ENCODE peak calls at places on chromosome 20, in four cellular contexts. B is HepG2, P is K562, W is GM12878. H is an unnamed sample.

GRCh38 chr20:44089987-44090674 is 96.9 kb downstream of the JPH2 start:
- DNase-seq in P (peak; percentile 61), B (peak; percentile 25), W (peak; percentile 57), H (no peak)

GRCh38 chr20:46752639-46753235 is 43.3 kb downstream of the SLC2A10 start:
- DNase-seq in B (peak; percentile 63), P (peak; percentile 70), W (no peak), H (peak; percentile 73)

GRCh38 chr20:10249822-10250221 is 31.2 kb downstream of the SNAP25 start:
- DNase-seq in P (no peak), W (no peak), B (no peak), H (no peak)

GRCh38 chr20:47929368-47930115 is 144.3 kb upstream of the SULF2 start:
- DNase-seq in W (no peak), B (no peak), P (no peak), H (no peak)

GRCh38 chr20:54774423-54774822 is 299.0 kb downstream of the DOK5 start:
- DNase-seq in W (no peak), P (no peak), B (no peak), H (no peak)

GRCh38 chr20:12982098-12982497 is 26.7 kb upstream of the SPTLC3 start:
- DNase-seq in P (no peak), W (no peak), B (no peak), H (no peak)

GRCh38 chr20:59776059-59776603 is 157.3 kb downstream of the SYCP2 start:
- DNase-seq in W (no peak), B (no peak), P (no peak), H (no peak)

GRCh38 chr20:60297649-60298048 is 339.4 kb downstream of the CDH26 start:
- DNase-seq in P (no peak), B (no peak), W (no peak), H (no peak)

GRCh38 chr20:17580905-17581304 is 11.0 kb downstream of the DSTN start:
- DNase-seq in B (no peak), W (no peak), P (no peak), H (no peak)

GRCh38 chr20:4876731-4877130 is 124.6 kb downstream of the SLC23A2 start:
- DNase-seq in B (no peak), P (no peak), W (no peak), H (no peak)

GRCh38 chr20:32583581-32584045 is 1.5 kb downstream of the NOL4L start:
- DNase-seq in W (no peak), B (no peak), P (peak; percentile 79), H (no peak)

GRCh38 chr20:8187740-8188139 is 55.7 kb downstream of the PLCB1 start:
- DNase-seq in P (no peak), W (no peak), B (no peak), H (no peak)

GRCh38 chr20:31918471-31919105 is 33.3 kb downstream of the PDRG1 start:
- DNase-seq in W (no peak), B (no peak), P (no peak), H (no peak)

GRCh38 chr20:47150403-47151152 is 205.9 kb downstream of the ZMYND8 start:
- DNase-seq in P (peak; percentile 74), B (peak; percentile 86), W (no peak), H (peak; percentile 90)

GRCh38 chr20:49712918-49713778 is 530 bp downstream of the B4GALT5 start:
- DNase-seq in W (no peak), B (no peak), P (peak; percentile 49), H (peak; percentile 60)
- TF ChIP-seq CREM in W (no peak), B (no peak), P (no peak), H (no peak)

DNA sequence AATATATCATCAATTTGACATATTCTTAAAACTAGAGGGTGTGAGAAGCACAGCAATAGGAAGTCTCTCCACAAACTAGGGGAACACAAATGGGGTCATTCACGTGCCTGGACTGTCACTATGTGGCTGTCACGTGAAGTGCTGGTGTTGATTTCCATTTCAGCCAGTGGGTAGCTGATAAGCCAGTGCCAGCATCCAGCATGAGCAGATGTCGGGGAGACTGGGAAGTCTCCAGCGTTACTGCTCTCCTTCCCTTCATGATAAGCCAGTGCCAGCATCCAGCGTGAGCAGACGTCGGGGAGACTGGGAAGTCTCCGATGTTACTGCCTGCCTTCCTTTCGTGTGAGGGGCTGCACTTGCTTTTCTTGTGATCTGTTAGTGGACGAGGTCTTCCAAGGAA is 5.6 kb upstream of the SLC17A9 start:
- DNase-seq in B (no peak), W (no peak), P (no peak), H (no peak)
- TF ChIP-seq CREM in B (no peak), W (no peak), P (no peak), H (no peak)

GRCh38 chr20:57762531-57763234 is 52.9 kb upstream of the PMEPA1 start:
- DNase-seq in P (no peak), B (no peak), W (no peak), H (no peak)
- TF ChIP-seq CREM in P (no peak), B (no peak), W (no peak), H (no peak)

GRCh38 chr20:22006306-22006705 is 300.8 kb downstream of the PAX1 start:
- DNase-seq in W (no peak), P (no peak), B (no peak), H (no peak)
- TF ChIP-seq CREM in W (no peak), P (no peak), B (no peak), H (no peak)

DNA sequence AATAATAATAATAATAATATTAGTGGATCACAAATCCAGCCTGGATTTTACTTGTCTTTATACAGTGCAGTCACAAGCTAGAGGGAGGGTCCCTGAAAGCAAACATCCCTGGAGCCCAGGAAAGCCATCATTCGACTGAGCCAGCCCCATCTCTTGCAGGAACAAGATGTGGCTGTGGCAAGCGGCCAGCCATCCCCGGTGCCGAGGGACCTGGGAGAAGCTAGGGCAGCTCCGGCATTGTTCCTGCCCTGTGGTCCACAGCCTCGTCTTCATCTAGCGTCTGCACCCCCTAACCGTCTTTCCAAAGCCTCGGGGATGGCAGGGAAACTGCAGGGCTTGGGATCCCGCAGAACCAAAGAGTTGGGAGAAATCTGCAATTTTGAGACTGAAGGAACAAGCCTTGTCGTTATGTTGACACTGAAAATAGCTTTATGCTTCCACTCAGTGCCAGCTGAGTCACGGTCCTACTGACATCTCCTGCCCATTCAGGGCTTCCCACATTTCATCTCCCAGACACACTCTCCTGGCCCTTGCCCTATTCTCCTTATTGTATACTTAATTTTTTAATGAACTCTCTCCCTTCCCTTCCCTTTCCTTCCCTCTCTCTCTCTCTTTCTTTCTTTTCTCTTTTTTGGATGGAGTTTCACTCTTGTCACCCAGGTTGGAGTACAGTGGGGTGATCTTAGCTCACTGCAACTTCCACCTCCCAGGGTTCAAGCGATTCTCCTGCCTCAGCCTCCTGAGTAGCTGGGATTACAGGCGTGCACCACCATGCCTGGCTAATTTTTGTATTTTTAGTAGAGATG is 62.5 kb upstream of the ZNFX1 start:
- DNase-seq in P (no peak), B (no peak), W (no peak), H (no peak)
- TF ChIP-seq CREM in P (no peak), B (no peak), W (no peak), H (no peak)

DNA sequence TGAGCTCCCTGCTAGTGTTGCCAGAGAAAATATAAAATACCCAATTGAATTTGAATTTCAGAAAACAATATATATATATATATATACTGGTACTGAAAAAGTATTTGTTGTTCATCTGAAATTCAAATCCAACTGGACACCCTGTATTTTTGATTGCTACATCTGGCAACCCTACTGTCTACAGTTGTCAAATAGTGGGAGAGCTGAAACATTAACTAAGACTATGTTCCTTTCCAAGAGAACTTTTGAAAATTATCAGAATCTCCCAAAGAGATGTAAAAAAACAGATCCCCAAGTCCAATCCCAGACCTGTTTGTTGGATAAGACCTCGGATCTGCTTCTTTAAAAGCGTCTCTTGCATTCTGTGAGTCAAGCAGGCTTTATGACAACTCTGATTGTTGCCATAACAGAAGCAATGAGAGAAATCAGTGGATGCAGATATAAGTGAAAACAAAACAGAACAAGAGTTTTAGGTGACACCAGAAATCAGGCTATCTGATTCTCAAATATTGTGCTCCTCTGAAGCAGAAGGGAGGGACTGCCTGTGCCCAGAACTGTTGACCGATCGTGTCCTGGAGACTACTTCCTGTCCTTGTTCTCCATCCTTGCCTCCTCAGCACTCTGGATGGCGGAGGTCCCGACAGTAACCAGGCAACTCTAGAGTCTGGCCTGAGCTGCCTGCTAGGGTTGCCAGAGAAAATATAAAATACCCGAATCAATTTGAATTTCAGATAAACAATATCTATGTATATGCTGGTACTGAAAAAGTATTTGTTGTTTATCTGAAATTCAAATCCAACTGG is 853.8 kb downstream of the MAFB start:
- DNase-seq in W (no peak), P (no peak), B (no peak), H (no peak)
- TF ChIP-seq CREM in W (no peak), P (no peak), B (no peak), H (no peak)

GRCh38 chr20:39885975-39886649 is 802.9 kb downstream of the MAFB start:
- DNase-seq in W (no peak), P (peak; percentile 20), B (peak; percentile 21), H (peak; percentile 72)
- TF ChIP-seq CREM in W (no peak), P (no peak), B (no peak), H (no peak)

GRCh38 chr20:20606046-20606445 is 106.4 kb downstream of the RALGAPA2 start:
- DNase-seq in P (no peak), B (no peak), W (no peak), H (no peak)

GRCh38 chr20:20604907-20605306 is 107.5 kb downstream of the RALGAPA2 start:
- DNase-seq in P (no peak), B (no peak), W (no peak), H (no peak)

GRCh38 chr20:20606881-20607280 is 105.6 kb downstream of the RALGAPA2 start:
- DNase-seq in P (no peak), B (no peak), W (no peak), H (no peak)

GRCh38 chr20:20604357-20604756 is 108.1 kb downstream of the RALGAPA2 start:
- DNase-seq in P (no peak), B (no peak), W (no peak), H (no peak)

GRCh38 chr20:20603339-20603990 is 109.0 kb downstream of the RALGAPA2 start:
- DNase-seq in W (peak; percentile 95), P (no peak), B (no peak), H (no peak)
- TF ChIP-seq CREM in W (peak; percentile 66), P (no peak), B (no peak), H (no peak)

GRCh38 chr20:15030826-15031225 is 693.4 kb upstream of the FLRT3 start:
- DNase-seq in P (no peak), B (no peak), W (no peak), H (no peak)

GRCh38 chr20:15032352-15032622 is 694.9 kb upstream of the FLRT3 start:
- DNase-seq in B (no peak), P (no peak), W (no peak), H (no peak)

GRCh38 chr20:15033269-15033668 is 695.9 kb upstream of the FLRT3 start:
- DNase-seq in W (no peak), B (no peak), P (no peak), H (no peak)

GRCh38 chr20:15036938-15037337 is 699.5 kb upstream of the FLRT3 start:
- DNase-seq in B (no peak), P (no peak), W (no peak), H (no peak)

GRCh38 chr20:15031546-15032351 is 694.3 kb upstream of the FLRT3 start:
- DNase-seq in B (no peak), W (no peak), P (no peak), H (no peak)
- TF ChIP-seq CREM in B (no peak), W (no peak), P (no peak), H (no peak)

H was measured in WTC11.